ENCODE peak calls at places on chromosome 10, in five cellular contexts. One of them, this sample, is unnamed.

GRCh38 chr10:24518411-24518810 is 205.3 kb downstream of the ARHGAP21 start:
- DNase-seq in fibroblast of the aortic adventitia: no peak
- DNase-seq in thoracic aorta: no peak
- DNase-seq in hepatocyte: peak; percentile 18
- DNase-seq in SK-N-SH: no peak
- DNase-seq in this sample: no peak

GRCh38 chr10:44955408-44956070 is 4.1 kb upstream of the RASSF4 start:
- DNase-seq in hepatocyte: no peak
- DNase-seq in SK-N-SH: no peak
- DNase-seq in fibroblast of the aortic adventitia: no peak
- DNase-seq in thoracic aorta: no peak
- DNase-seq in this sample: no peak

GRCh38 chr10:87619705-87620104 is 40.0 kb upstream of the PAPSS2 start:
- DNase-seq in hepatocyte: no peak
- DNase-seq in thoracic aorta: no peak
- DNase-seq in fibroblast of the aortic adventitia: no peak
- DNase-seq in SK-N-SH: no peak
- DNase-seq in this sample: no peak

GRCh38 chr10:73263948-73264347 is 11.5 kb upstream of the MRPS16 start:
- DNase-seq in fibroblast of the aortic adventitia: peak; percentile 50
- DNase-seq in thoracic aorta: no peak
- DNase-seq in hepatocyte: peak; percentile 11
- DNase-seq in SK-N-SH: peak; percentile 34
- DNase-seq in this sample: no peak

GRCh38 chr10:131947631-131948347 is 33.9 kb downstream of the BNIP3 start:
- DNase-seq in thoracic aorta: no peak
- DNase-seq in SK-N-SH: no peak
- DNase-seq in hepatocyte: no peak
- DNase-seq in fibroblast of the aortic adventitia: peak; percentile 69
- DNase-seq in this sample: no peak

GRCh38 chr10:115141254-115141653 is 48.1 kb downstream of the ATRNL1 start:
- DNase-seq in thoracic aorta: no peak
- DNase-seq in fibroblast of the aortic adventitia: peak; percentile 30
- DNase-seq in SK-N-SH: peak; percentile 4
- DNase-seq in hepatocyte: peak; percentile 18
- DNase-seq in this sample: no peak

GRCh38 chr10:77628906-77629730 is 8.5 kb downstream of the KCNMA1 start:
- DNase-seq in thoracic aorta: no peak
- DNase-seq in fibroblast of the aortic adventitia: peak; percentile 16
- DNase-seq in SK-N-SH: no peak
- DNase-seq in hepatocyte: no peak
- DNase-seq in this sample: no peak

GRCh38 chr10:99630991-99631390 is 10.8 kb upstream of the SLC25A28 start:
- DNase-seq in hepatocyte: no peak
- DNase-seq in thoracic aorta: no peak
- DNase-seq in fibroblast of the aortic adventitia: peak; percentile 84
- DNase-seq in SK-N-SH: no peak
- DNase-seq in this sample: no peak

GRCh38 chr10:124647421-124648130 is 96.6 kb downstream of the FAM53B start:
- DNase-seq in hepatocyte: no peak
- DNase-seq in fibroblast of the aortic adventitia: peak; percentile 20
- DNase-seq in thoracic aorta: no peak
- DNase-seq in SK-N-SH: peak; percentile 64
- DNase-seq in this sample: no peak

GRCh38 chr10:112752268-112752667 is 197.8 kb upstream of the TCF7L2 start:
- DNase-seq in thoracic aorta: no peak
- DNase-seq in SK-N-SH: no peak
- DNase-seq in hepatocyte: no peak
- DNase-seq in fibroblast of the aortic adventitia: peak; percentile 44
- DNase-seq in this sample: no peak

GRCh38 chr10:63346015-63346441 is 119.7 kb downstream of the JMJD1C start:
- DNase-seq in fibroblast of the aortic adventitia: peak; percentile 58
- DNase-seq in thoracic aorta: no peak
- DNase-seq in hepatocyte: no peak
- DNase-seq in SK-N-SH: no peak
- DNase-seq in this sample: no peak

GRCh38 chr10:60871215-60871614 is 72.8 kb downstream of the RHOBTB1 start:
- DNase-seq in SK-N-SH: no peak
- DNase-seq in thoracic aorta: no peak
- DNase-seq in hepatocyte: no peak
- DNase-seq in fibroblast of the aortic adventitia: no peak
- DNase-seq in this sample: no peak

GRCh38 chr10:11134411-11134810 is 116.7 kb downstream of the CELF2 start:
- DNase-seq in hepatocyte: no peak
- DNase-seq in thoracic aorta: no peak
- DNase-seq in SK-N-SH: no peak
- DNase-seq in fibroblast of the aortic adventitia: no peak
- DNase-seq in this sample: no peak

GRCh38 chr10:67308912-67309311 is 383.1 kb downstream of the LRRTM3 start:
- DNase-seq in thoracic aorta: no peak
- DNase-seq in SK-N-SH: no peak
- DNase-seq in fibroblast of the aortic adventitia: no peak
- DNase-seq in hepatocyte: no peak
- DNase-seq in this sample: no peak

GRCh38 chr10:50623299-50624153 is at the start of gene SGMS1:
- DNase-seq in hepatocyte: peak; percentile 94
- DNase-seq in fibroblast of the aortic adventitia: peak; percentile 77
- DNase-seq in SK-N-SH: peak; percentile 97
- DNase-seq in thoracic aorta: peak; percentile 17
- DNase-seq in this sample: no peak

GRCh38 chr10:116088985-116089384 is 184.0 kb downstream of the GFRA1 start:
- DNase-seq in thoracic aorta: no peak
- DNase-seq in SK-N-SH: no peak
- DNase-seq in fibroblast of the aortic adventitia: no peak
- DNase-seq in hepatocyte: no peak
- DNase-seq in this sample: no peak

GRCh38 chr10:91378061-91378460 is 32.1 kb upstream of the HECTD2 start:
- DNase-seq in SK-N-SH: peak; percentile 43
- DNase-seq in thoracic aorta: no peak
- DNase-seq in fibroblast of the aortic adventitia: peak; percentile 56
- DNase-seq in hepatocyte: no peak
- DNase-seq in this sample: no peak

GRCh38 chr10:96524745-96525144 is 11.0 kb upstream of the TLL2 start:
- DNase-seq in fibroblast of the aortic adventitia: no peak
- DNase-seq in hepatocyte: no peak
- DNase-seq in thoracic aorta: no peak
- DNase-seq in SK-N-SH: no peak
- DNase-seq in this sample: no peak

GRCh38 chr10:47113907-47114500 is 186.0 kb upstream of the GDF10 start:
- DNase-seq in fibroblast of the aortic adventitia: no peak
- DNase-seq in SK-N-SH: no peak
- DNase-seq in hepatocyte: no peak
- DNase-seq in thoracic aorta: no peak
- DNase-seq in this sample: no peak

GRCh38 chr10:88092975-88093374 is 229.6 kb downstream of the PTEN start:
- DNase-seq in hepatocyte: peak; percentile 54
- DNase-seq in SK-N-SH: peak; percentile 41
- DNase-seq in thoracic aorta: no peak
- DNase-seq in fibroblast of the aortic adventitia: no peak
- DNase-seq in this sample: no peak

GRCh38 chr10:124025152-124025551 is 68.2 kb downstream of the CHST15 start:
- DNase-seq in fibroblast of the aortic adventitia: no peak
- DNase-seq in thoracic aorta: no peak
- DNase-seq in SK-N-SH: no peak
- DNase-seq in hepatocyte: no peak
- DNase-seq in this sample: no peak

GRCh38 chr10:64785816-64786215 is 1264.6 kb downstream of the REEP3 start:
- DNase-seq in hepatocyte: no peak
- DNase-seq in fibroblast of the aortic adventitia: no peak
- DNase-seq in SK-N-SH: no peak
- DNase-seq in thoracic aorta: no peak
- DNase-seq in this sample: no peak

GRCh38 chr10:58480321-58480720 is 32.4 kb upstream of the BICC1 start:
- DNase-seq in thoracic aorta: no peak
- DNase-seq in SK-N-SH: no peak
- DNase-seq in fibroblast of the aortic adventitia: no peak
- DNase-seq in hepatocyte: no peak
- DNase-seq in this sample: no peak

GRCh38 chr10:58479016-58479415 is 33.7 kb upstream of the BICC1 start:
- DNase-seq in thoracic aorta: no peak
- DNase-seq in hepatocyte: no peak
- DNase-seq in fibroblast of the aortic adventitia: no peak
- DNase-seq in SK-N-SH: no peak
- DNase-seq in this sample: no peak

GRCh38 chr10:58475322-58476277 is 37.1 kb upstream of the BICC1 start:
- DNase-seq in fibroblast of the aortic adventitia: peak; percentile 94
- DNase-seq in thoracic aorta: no peak
- DNase-seq in hepatocyte: no peak
- DNase-seq in SK-N-SH: no peak
- DNase-seq in this sample: no peak

GRCh38 chr10:58477122-58477521 is 35.5 kb upstream of the BICC1 start:
- DNase-seq in fibroblast of the aortic adventitia: peak; percentile 93
- DNase-seq in hepatocyte: no peak
- DNase-seq in SK-N-SH: no peak
- DNase-seq in thoracic aorta: no peak
- DNase-seq in this sample: no peak

GRCh38 chr10:58477902-58478301 is 34.8 kb upstream of the BICC1 start:
- DNase-seq in SK-N-SH: no peak
- DNase-seq in hepatocyte: no peak
- DNase-seq in fibroblast of the aortic adventitia: peak; percentile 58
- DNase-seq in thoracic aorta: no peak
- DNase-seq in this sample: no peak
- TF ChIP-seq CTCF in SK-N-SH: no peak
- TF ChIP-seq CTCF in hepatocyte: no peak
- TF ChIP-seq CTCF in fibroblast of the aortic adventitia: peak; percentile 32
- TF ChIP-seq CTCF in thoracic aorta: no peak
- TF ChIP-seq CTCF in this sample: no peak

GRCh38 chr10:34633346-34633745 is 181.8 kb downstream of the PARD3 start:
- DNase-seq in hepatocyte: no peak
- DNase-seq in SK-N-SH: no peak
- DNase-seq in fibroblast of the aortic adventitia: no peak
- DNase-seq in thoracic aorta: no peak
- DNase-seq in this sample: no peak

GRCh38 chr10:34638405-34639054 is 176.6 kb downstream of the PARD3 start:
- DNase-seq in thoracic aorta: peak; percentile 60
- DNase-seq in SK-N-SH: peak; percentile 72
- DNase-seq in hepatocyte: peak; percentile 88
- DNase-seq in fibroblast of the aortic adventitia: peak; percentile 95
- DNase-seq in this sample: peak; percentile 56

GRCh38 chr10:34635111-34635510 is 180.0 kb downstream of the PARD3 start:
- DNase-seq in hepatocyte: no peak
- DNase-seq in fibroblast of the aortic adventitia: no peak
- DNase-seq in thoracic aorta: no peak
- DNase-seq in SK-N-SH: no peak
- DNase-seq in this sample: no peak

GRCh38 chr10:34641147-34641912 is 173.8 kb downstream of the PARD3 start:
- DNase-seq in SK-N-SH: no peak
- DNase-seq in fibroblast of the aortic adventitia: no peak
- DNase-seq in thoracic aorta: no peak
- DNase-seq in hepatocyte: no peak
- DNase-seq in this sample: no peak

GRCh38 chr10:34637419-34637911 is 177.6 kb downstream of the PARD3 start:
- DNase-seq in fibroblast of the aortic adventitia: peak; percentile 58
- DNase-seq in SK-N-SH: peak; percentile 67
- DNase-seq in thoracic aorta: no peak
- DNase-seq in hepatocyte: peak; percentile 77
- DNase-seq in this sample: no peak
- H3K4me3 ChIP-seq in fibroblast of the aortic adventitia: no peak overlapping the region
- H3K4me3 ChIP-seq in SK-N-SH: no peak overlapping the region
- H3K4me3 ChIP-seq in thoracic aorta: no peak overlapping the region
- H3K4me3 ChIP-seq in hepatocyte: no peak overlapping the region
- H3K4me3 ChIP-seq in this sample: no peak overlapping the region

GRCh38 chr10:97540669-97541500 is 31.7 kb upstream of the ANKRD2 start:
- DNase-seq in SK-N-SH: no peak
- DNase-seq in hepatocyte: no peak
- DNase-seq in fibroblast of the aortic adventitia: peak; percentile 65
- DNase-seq in thoracic aorta: no peak
- DNase-seq in this sample: no peak
- TF ChIP-seq CTCF in SK-N-SH: peak; percentile 13
- TF ChIP-seq CTCF in hepatocyte: no peak
- TF ChIP-seq CTCF in fibroblast of the aortic adventitia: no peak
- TF ChIP-seq CTCF in thoracic aorta: no peak
- TF ChIP-seq CTCF in this sample: no peak

DNA sequence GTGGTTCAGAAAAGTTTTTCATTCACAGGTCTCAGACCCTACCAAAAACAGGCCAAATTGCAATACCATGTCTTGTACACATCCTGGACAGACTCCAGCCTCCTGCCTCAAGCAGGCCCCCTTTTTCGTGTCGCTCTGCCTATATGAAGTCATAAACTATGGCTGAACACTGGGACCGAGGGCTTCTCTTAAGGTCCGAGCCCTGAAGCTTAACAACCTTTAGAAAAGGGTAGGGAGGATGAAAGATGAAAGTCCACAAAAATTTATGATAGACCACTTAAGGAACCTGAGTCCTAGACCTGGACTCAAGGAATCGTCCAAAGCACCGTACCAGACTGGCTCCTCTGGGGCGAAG is 1.3 kb downstream of the FBXW4 start:
- DNase-seq in hepatocyte: peak; percentile 59
- DNase-seq in thoracic aorta: no peak
- DNase-seq in fibroblast of the aortic adventitia: peak; percentile 64
- DNase-seq in SK-N-SH: peak; percentile 64
- DNase-seq in this sample: no peak
- H3K4me3 ChIP-seq in hepatocyte: peak overlapping the region; percentile 98
- H3K4me3 ChIP-seq in thoracic aorta: peak overlapping the region; percentile 92
- H3K4me3 ChIP-seq in fibroblast of the aortic adventitia: peak overlapping the region; percentile 88
- H3K4me3 ChIP-seq in SK-N-SH: peak overlapping the region; percentile 59
- H3K4me3 ChIP-seq in this sample: peak overlapping the region; percentile 86

GRCh38 chr10:128116851-128117615 is 9.2 kb downstream of the MKI67 start:
- DNase-seq in hepatocyte: no peak
- DNase-seq in fibroblast of the aortic adventitia: no peak
- DNase-seq in thoracic aorta: no peak
- DNase-seq in SK-N-SH: no peak
- DNase-seq in this sample: no peak
- TF ChIP-seq CTCF in hepatocyte: no peak
- TF ChIP-seq CTCF in fibroblast of the aortic adventitia: no peak
- TF ChIP-seq CTCF in thoracic aorta: no peak
- TF ChIP-seq CTCF in SK-N-SH: peak; percentile 51
- TF ChIP-seq CTCF in this sample: no peak

GRCh38 chr10:71770789-71771188 is 2.5 kb downstream of the VSIR start:
- DNase-seq in thoracic aorta: no peak
- DNase-seq in SK-N-SH: no peak
- DNase-seq in hepatocyte: no peak
- DNase-seq in fibroblast of the aortic adventitia: no peak
- DNase-seq in this sample: no peak

GRCh38 chr10:71771204-71771603 is 2.1 kb downstream of the VSIR start:
- DNase-seq in SK-N-SH: no peak
- DNase-seq in fibroblast of the aortic adventitia: no peak
- DNase-seq in thoracic aorta: no peak
- DNase-seq in hepatocyte: no peak
- DNase-seq in this sample: no peak

GRCh38 chr10:71770255-71770654 is 3.1 kb downstream of the VSIR start:
- DNase-seq in SK-N-SH: no peak
- DNase-seq in fibroblast of the aortic adventitia: peak; percentile 49
- DNase-seq in hepatocyte: no peak
- DNase-seq in thoracic aorta: no peak
- DNase-seq in this sample: no peak

GRCh38 chr10:71767420-71768035 is 5.8 kb downstream of the VSIR start:
- DNase-seq in thoracic aorta: no peak
- DNase-seq in fibroblast of the aortic adventitia: peak; percentile 70
- DNase-seq in SK-N-SH: no peak
- DNase-seq in hepatocyte: peak; percentile 57
- DNase-seq in this sample: no peak

GRCh38 chr10:71769279-71769823 is 4.0 kb downstream of the VSIR start:
- DNase-seq in SK-N-SH: no peak
- DNase-seq in thoracic aorta: no peak
- DNase-seq in hepatocyte: no peak
- DNase-seq in fibroblast of the aortic adventitia: no peak
- DNase-seq in this sample: no peak
- H3K4me3 ChIP-seq in SK-N-SH: peak overlapping the region; percentile 19
- H3K4me3 ChIP-seq in thoracic aorta: peak overlapping the region; percentile 80
- H3K4me3 ChIP-seq in hepatocyte: no peak overlapping the region
- H3K4me3 ChIP-seq in fibroblast of the aortic adventitia: peak overlapping the region; percentile 18
- H3K4me3 ChIP-seq in this sample: no peak overlapping the region

GRCh38 chr10:75395171-75395954 is 6.2 kb downstream of the ZNF503 start:
- DNase-seq in fibroblast of the aortic adventitia: peak; percentile 56
- DNase-seq in thoracic aorta: no peak
- DNase-seq in hepatocyte: peak; percentile 89
- DNase-seq in SK-N-SH: peak; percentile 57
- DNase-seq in this sample: no peak
- TF ChIP-seq CTCF in fibroblast of the aortic adventitia: peak; percentile 59
- TF ChIP-seq CTCF in thoracic aorta: peak; percentile 89
- TF ChIP-seq CTCF in hepatocyte: peak; percentile 88
- TF ChIP-seq CTCF in SK-N-SH: peak; percentile 36
- TF ChIP-seq CTCF in this sample: peak; percentile 77

This sample was measured in LNCaP clone FGC.